ENCODE peak calls at places on chromosomes 12 and 14, in ten cellular contexts. O is AG09309, J is epithelial cell of proximal tubule, I is A549, R is thoracic aorta, F is fibroblast of mammary gland, U is AG04450, H is neural progenitor cell, Y is fibroblast of pulmonary artery, G is fibroblast of the aortic adventitia. N is an unnamed sample.

GRCh38 chr12:10268037-10268436 is 39.6 kb upstream of the KLRD1 start:
- DNase-seq in O (no peak), J (no peak), I (no peak), R (no peak), F (no peak), U (no peak), H (no peak), Y (no peak), G (no peak), N (no peak)

GRCh38 chr12:79438480-79439178 is 252.1 kb downstream of the PAWR start:
- DNase-seq in O (no peak), J (no peak), I (no peak), R (no peak), F (no peak), U (no peak), H (no peak), Y (no peak), G (no peak), N (peak)

GRCh38 chr12:117662220-117662619 is 300.8 kb upstream of the NOS1 start:
- DNase-seq in O (no peak), J (no peak), I (no peak), R (no peak), F (no peak), U (no peak), H (no peak), Y (no peak), G (no peak), N (no peak)

GRCh38 chr12:115394498-115395220 is 710.7 kb upstream of the TBX3 start:
- DNase-seq in O (no peak), J (no peak), I (no peak), R (no peak), F (peak), U (no peak), H (no peak), Y (no peak), G (no peak), N (no peak)

GRCh38 chr12:131862084-131862441 is 32.4 kb upstream of the ULK1 start:
- DNase-seq in O (no peak), J (no peak), I (no peak), R (no peak), F (no peak), U (no peak), H (no peak), Y (no peak), G (no peak), N (no peak)

GRCh38 chr12:62256408-62257079 is 3.7 kb upstream of the USP15 start:
- DNase-seq in O (no peak), J (no peak), I (no peak), R (no peak), F (peak), U (no peak), H (no peak), Y (peak), G (no peak), N (no peak)

GRCh38 chr12:109944975-109945374 is 44.9 kb downstream of the TCHP start:
- DNase-seq in O (no peak), J (no peak), I (no peak), R (no peak), F (peak), U (no peak), H (peak), Y (peak), G (peak), N (peak)

GRCh38 chr12:111161898-111162297 is 207.0 kb downstream of the PHETA1 start:
- DNase-seq in O (no peak), J (no peak), I (no peak), R (no peak), F (no peak), U (no peak), H (no peak), Y (no peak), G (no peak), N (no peak)

GRCh38 chr14:50830044-50830931 is 674 bp downstream of the NIN start:
- DNase-seq in O (no peak), J (no peak), I (peak), R (no peak), F (no peak), U (no peak), H (peak), Y (peak), G (peak), N (peak)
- TF ChIP-seq CTCF in O (no peak), J (no peak), I (no peak), R (no peak), F (no peak), U (no peak), H (no peak), Y (no peak), G (no peak), N (no peak)

GRCh38 chr12:18264581-18265075 is 3.3 kb downstream of the PIK3C2G start:
- DNase-seq in O (no peak), J (no peak), I (no peak), R (no peak), F (no peak), U (no peak), H (no peak), Y (no peak), G (no peak), N (no peak)
- H3K4me3 ChIP-seq in O (no peak), J (no peak), I (no peak), R (no peak), F (no peak), U (no peak), H (no peak), Y (no peak), G (no peak), N (no peak)

DNA sequence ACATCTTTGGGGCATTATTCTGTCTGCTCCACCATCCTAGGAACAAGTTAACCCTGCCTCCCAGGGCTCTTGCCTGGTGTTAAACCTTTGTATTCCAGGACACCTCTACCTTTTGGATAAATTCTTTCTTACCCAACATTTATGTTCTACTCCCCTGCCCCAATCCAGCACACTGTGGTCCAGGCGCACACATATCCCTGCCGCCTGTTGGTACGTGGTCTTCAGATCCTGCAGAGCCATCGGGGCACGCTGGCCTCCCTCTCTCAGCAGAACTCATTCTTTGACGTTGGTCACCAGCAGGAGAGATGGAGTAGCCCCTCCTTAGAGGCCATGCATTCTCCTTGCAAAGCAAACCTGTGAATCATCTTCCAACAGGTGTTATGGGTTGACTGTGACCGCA is 5.1 kb upstream of the TMEM179 start:
- DNase-seq in O (no peak), J (no peak), I (no peak), R (no peak), F (no peak), U (no peak), H (no peak), Y (no peak), G (no peak), N (no peak)
- TF ChIP-seq CTCF in O (no peak), J (no peak), I (no peak), R (no peak), F (no peak), U (no peak), H (no peak), Y (no peak), G (no peak), N (no peak)

GRCh38 chr12:6799147-6799546 is 9.8 kb downstream of the CD4 start:
- DNase-seq in O (no peak), J (no peak), I (no peak), R (no peak), F (no peak), U (no peak), H (no peak), Y (no peak), G (no peak), N (no peak)
- H3K4me3 ChIP-seq in O (no peak), J (no peak), I (no peak), R (no peak), F (no peak), U (no peak), H (no peak), Y (no peak), G (no peak), N (no peak)

DNA sequence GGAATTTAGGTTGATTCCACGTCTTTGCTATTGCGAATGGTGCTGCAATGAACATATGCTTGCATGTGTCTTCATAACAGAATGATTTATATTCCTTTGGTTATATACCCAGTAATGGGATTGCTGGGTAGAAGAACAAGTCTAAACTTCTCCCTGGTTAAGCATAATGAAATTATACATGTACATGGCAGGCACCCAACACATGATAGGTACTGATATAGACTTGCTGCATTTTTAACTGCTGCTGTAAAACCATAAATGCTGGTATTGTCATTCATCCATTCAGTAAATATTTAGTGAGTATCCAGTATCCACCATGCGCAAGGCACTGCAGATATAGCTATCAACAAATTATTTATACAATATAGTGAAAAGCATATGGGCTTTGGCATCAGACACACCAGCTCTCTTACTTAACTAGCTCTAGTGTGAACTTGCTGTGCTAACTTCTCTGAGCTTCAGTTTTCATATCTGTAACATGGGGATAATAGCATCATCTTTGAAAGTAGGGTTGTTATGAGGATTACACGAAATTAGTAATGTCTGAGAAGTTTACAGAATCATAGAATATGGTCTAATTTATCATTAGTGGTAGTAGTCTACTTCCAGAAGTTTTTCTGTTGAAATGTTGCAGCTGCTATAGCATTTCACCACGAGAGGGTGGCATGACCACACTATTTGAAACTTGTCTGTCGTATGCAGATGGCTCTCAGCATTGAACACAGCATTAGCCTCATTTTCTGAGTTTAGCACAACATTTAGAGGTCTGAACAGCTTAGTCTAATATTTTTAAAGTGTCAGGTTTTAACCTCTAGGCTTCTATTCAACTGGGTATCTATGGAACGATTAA is 32.0 kb upstream of the SEL1L start:
- DNase-seq in O (no peak), J (no peak), I (peak), R (no peak), F (peak), U (no peak), H (peak), Y (peak), G (peak), N (peak)
- TF ChIP-seq CTCF in O (peak), J (peak), I (peak), R (peak), F (peak), U (no peak), H (peak), Y (peak), G (peak), N (peak)

N was measured in choroid plexus epithelial cell.